ENCODE peak calls at places on chromosome 9, in five cellular contexts. One of them, this sample, is unnamed.

GRCh38 chr9:94911986-94912635 is 185.6 kb downstream of the AOPEP start:
- DNase-seq in ascending aorta: peak
- DNase-seq in pancreas: no peak
- DNase-seq in CD4-positive, alpha-beta memory T cell: no peak
- DNase-seq in H9: no peak
- DNase-seq in this sample: no peak

GRCh38 chr9:132846109-132846917 is 31.8 kb downstream of the AK8 start:
- DNase-seq in CD4-positive, alpha-beta memory T cell: no peak
- DNase-seq in pancreas: no peak
- DNase-seq in H9: no peak
- DNase-seq in ascending aorta: no peak
- DNase-seq in this sample: no peak

GRCh38 chr9:77040340-77040739 is 20.9 kb downstream of the FOXB2 start:
- DNase-seq in ascending aorta: no peak
- DNase-seq in pancreas: no peak
- DNase-seq in CD4-positive, alpha-beta memory T cell: no peak
- DNase-seq in H9: peak
- DNase-seq in this sample: no peak

GRCh38 chr9:36293171-36293570 is 34.9 kb upstream of the GNE start:
- DNase-seq in pancreas: no peak
- DNase-seq in H9: no peak
- DNase-seq in CD4-positive, alpha-beta memory T cell: no peak
- DNase-seq in ascending aorta: no peak
- DNase-seq in this sample: no peak

GRCh38 chr9:72786948-72787347 is 165.9 kb downstream of the ALDH1A1 start:
- DNase-seq in CD4-positive, alpha-beta memory T cell: no peak
- DNase-seq in pancreas: no peak
- DNase-seq in ascending aorta: no peak
- DNase-seq in H9: no peak
- DNase-seq in this sample: no peak

GRCh38 chr9:81604306-81605153 is 84.8 kb downstream of the TLE1 start:
- DNase-seq in ascending aorta: no peak
- DNase-seq in CD4-positive, alpha-beta memory T cell: no peak
- DNase-seq in H9: no peak
- DNase-seq in pancreas: no peak
- DNase-seq in this sample: no peak

GRCh38 chr9:37587521-37587920 is 4.9 kb downstream of the TOMM5 start:
- DNase-seq in pancreas: no peak
- DNase-seq in ascending aorta: no peak
- DNase-seq in CD4-positive, alpha-beta memory T cell: no peak
- DNase-seq in H9: no peak
- DNase-seq in this sample: no peak

GRCh38 chr9:34995288-34996060 is 5.9 kb downstream of the DNAJB5 start:
- DNase-seq in CD4-positive, alpha-beta memory T cell: no peak
- DNase-seq in H9: no peak
- DNase-seq in pancreas: no peak
- DNase-seq in ascending aorta: peak
- DNase-seq in this sample: no peak

GRCh38 chr9:95047452-95048224 is 269.9 kb downstream of the FANCC start:
- DNase-seq in H9: no peak
- DNase-seq in CD4-positive, alpha-beta memory T cell: no peak
- DNase-seq in ascending aorta: no peak
- DNase-seq in pancreas: no peak
- DNase-seq in this sample: no peak

GRCh38 chr9:35945341-35946018 is 12.5 kb downstream of the OR2S2 start:
- DNase-seq in ascending aorta: peak
- DNase-seq in H9: peak
- DNase-seq in CD4-positive, alpha-beta memory T cell: peak
- DNase-seq in pancreas: peak
- DNase-seq in this sample: peak

GRCh38 chr9:137181680-137182079 is 6.7 kb downstream of the ANAPC2 start:
- DNase-seq in pancreas: no peak
- DNase-seq in H9: no peak
- DNase-seq in ascending aorta: no peak
- DNase-seq in CD4-positive, alpha-beta memory T cell: no peak
- DNase-seq in this sample: no peak

GRCh38 chr9:126650830-126651341 is 37.2 kb downstream of the LMX1B start:
- DNase-seq in ascending aorta: no peak
- DNase-seq in H9: no peak
- DNase-seq in pancreas: no peak
- DNase-seq in CD4-positive, alpha-beta memory T cell: no peak
- DNase-seq in this sample: no peak

GRCh38 chr9:137968235-137968634 is 90.7 kb downstream of the CACNA1B start:
- DNase-seq in ascending aorta: no peak
- DNase-seq in pancreas: no peak
- DNase-seq in CD4-positive, alpha-beta memory T cell: no peak
- DNase-seq in H9: peak
- DNase-seq in this sample: peak

GRCh38 chr9:20621553-20622329 is 558 bp downstream of the MLLT3 start:
- DNase-seq in H9: peak
- DNase-seq in ascending aorta: peak
- DNase-seq in CD4-positive, alpha-beta memory T cell: peak
- DNase-seq in pancreas: peak
- DNase-seq in this sample: peak

GRCh38 chr9:134215709-134216448 is 51.5 kb upstream of the RNU6ATAC start:
- DNase-seq in ascending aorta: peak
- DNase-seq in CD4-positive, alpha-beta memory T cell: no peak
- DNase-seq in pancreas: no peak
- DNase-seq in H9: no peak
- DNase-seq in this sample: no peak

GRCh38 chr9:132372177-132373095 is 17.6 kb upstream of the SETX start:
- DNase-seq in ascending aorta: peak
- DNase-seq in CD4-positive, alpha-beta memory T cell: no peak
- DNase-seq in pancreas: peak
- DNase-seq in H9: no peak
- DNase-seq in this sample: no peak

GRCh38 chr9:116701940-116702642 is 15.0 kb downstream of the TRIM32 start:
- DNase-seq in H9: no peak
- DNase-seq in CD4-positive, alpha-beta memory T cell: no peak
- DNase-seq in pancreas: no peak
- DNase-seq in ascending aorta: no peak
- DNase-seq in this sample: no peak

GRCh38 chr9:76136986-76137385 is 246.5 kb downstream of the PCSK5 start:
- DNase-seq in CD4-positive, alpha-beta memory T cell: no peak
- DNase-seq in pancreas: no peak
- DNase-seq in H9: no peak
- DNase-seq in ascending aorta: no peak
- DNase-seq in this sample: peak

GRCh38 chr9:108815156-108815555 is 40.6 kb downstream of the ACTL7B start:
- DNase-seq in ascending aorta: no peak
- DNase-seq in CD4-positive, alpha-beta memory T cell: no peak
- DNase-seq in pancreas: no peak
- DNase-seq in H9: peak
- DNase-seq in this sample: peak

GRCh38 chr9:27599102-27599501 is 25.8 kb upstream of the C9orf72 start:
- DNase-seq in CD4-positive, alpha-beta memory T cell: no peak
- DNase-seq in pancreas: no peak
- DNase-seq in ascending aorta: no peak
- DNase-seq in H9: no peak
- DNase-seq in this sample: no peak

GRCh38 chr9:31590091-31590490 is 794.4 kb upstream of the ACO1 start:
- DNase-seq in ascending aorta: no peak
- DNase-seq in pancreas: no peak
- DNase-seq in H9: no peak
- DNase-seq in CD4-positive, alpha-beta memory T cell: no peak
- DNase-seq in this sample: no peak

GRCh38 chr9:136848393-136849037 is 694 bp upstream of the PHPT1 start:
- DNase-seq in ascending aorta: no peak
- DNase-seq in H9: no peak
- DNase-seq in CD4-positive, alpha-beta memory T cell: peak
- DNase-seq in pancreas: peak
- DNase-seq in this sample: no peak

GRCh38 chr9:20403346-20403745 is 219.0 kb downstream of the MLLT3 start:
- DNase-seq in CD4-positive, alpha-beta memory T cell: no peak
- DNase-seq in H9: no peak
- DNase-seq in ascending aorta: no peak
- DNase-seq in pancreas: no peak
- DNase-seq in this sample: no peak

GRCh38 chr9:124182741-124183140 is 75.0 kb upstream of the NEK6 start:
- DNase-seq in ascending aorta: no peak
- DNase-seq in CD4-positive, alpha-beta memory T cell: no peak
- DNase-seq in pancreas: no peak
- DNase-seq in H9: no peak
- DNase-seq in this sample: no peak

GRCh38 chr9:131405429-131405828 is 11.5 kb downstream of the PRRC2B start:
- DNase-seq in H9: peak
- DNase-seq in pancreas: no peak
- DNase-seq in CD4-positive, alpha-beta memory T cell: no peak
- DNase-seq in ascending aorta: no peak
- DNase-seq in this sample: peak

GRCh38 chr9:92185681-92186080 is 70.5 kb upstream of the SPTLC1 start:
- DNase-seq in ascending aorta: no peak
- DNase-seq in pancreas: no peak
- DNase-seq in H9: no peak
- DNase-seq in CD4-positive, alpha-beta memory T cell: no peak
- DNase-seq in this sample: no peak

GRCh38 chr9:18274693-18275092 is 199.3 kb upstream of the ADAMTSL1 start:
- DNase-seq in pancreas: no peak
- DNase-seq in CD4-positive, alpha-beta memory T cell: no peak
- DNase-seq in H9: no peak
- DNase-seq in ascending aorta: no peak
- DNase-seq in this sample: no peak

GRCh38 chr9:87787735-87788134 is 61.8 kb downstream of the CTSL start:
- DNase-seq in H9: no peak
- DNase-seq in CD4-positive, alpha-beta memory T cell: no peak
- DNase-seq in pancreas: no peak
- DNase-seq in ascending aorta: no peak
- DNase-seq in this sample: no peak

GRCh38 chr9:127953768-127954505 is 16.3 kb upstream of the DPM2 start:
- DNase-seq in pancreas: no peak
- DNase-seq in ascending aorta: no peak
- DNase-seq in CD4-positive, alpha-beta memory T cell: peak
- DNase-seq in H9: no peak
- DNase-seq in this sample: no peak

GRCh38 chr9:87567566-87567965 is 69.9 kb downstream of the DAPK1 start:
- DNase-seq in ascending aorta: no peak
- DNase-seq in H9: no peak
- DNase-seq in pancreas: no peak
- DNase-seq in CD4-positive, alpha-beta memory T cell: no peak
- DNase-seq in this sample: no peak

GRCh38 chr9:127974002-127974768 is 6.6 kb downstream of the EEIG1 start:
- DNase-seq in H9: peak
- DNase-seq in ascending aorta: no peak
- DNase-seq in pancreas: peak
- DNase-seq in CD4-positive, alpha-beta memory T cell: no peak
- DNase-seq in this sample: no peak

GRCh38 chr9:130276121-130276520 is 10.6 kb downstream of the HMCN2 start:
- DNase-seq in ascending aorta: no peak
- DNase-seq in CD4-positive, alpha-beta memory T cell: no peak
- DNase-seq in H9: no peak
- DNase-seq in pancreas: no peak
- DNase-seq in this sample: no peak

GRCh38 chr9:105862002-105862401 is 167.7 kb downstream of the TMEM38B start:
- DNase-seq in ascending aorta: no peak
- DNase-seq in H9: no peak
- DNase-seq in pancreas: no peak
- DNase-seq in CD4-positive, alpha-beta memory T cell: no peak
- DNase-seq in this sample: no peak

GRCh38 chr9:95669253-95669652 is 152.5 kb upstream of the PTCH1 start:
- DNase-seq in ascending aorta: no peak
- DNase-seq in pancreas: no peak
- DNase-seq in H9: no peak
- DNase-seq in CD4-positive, alpha-beta memory T cell: no peak
- DNase-seq in this sample: no peak

GRCh38 chr9:94639045-94639995 is at the start of gene FBP1:
- DNase-seq in pancreas: peak
- DNase-seq in H9: peak
- DNase-seq in CD4-positive, alpha-beta memory T cell: no peak
- DNase-seq in ascending aorta: no peak
- DNase-seq in this sample: peak

GRCh38 chr9:93774331-93775102 is 180.6 kb downstream of the BARX1 start:
- DNase-seq in ascending aorta: no peak
- DNase-seq in CD4-positive, alpha-beta memory T cell: no peak
- DNase-seq in H9: no peak
- DNase-seq in pancreas: no peak
- DNase-seq in this sample: no peak

GRCh38 chr9:86901511-86901910 is 45.8 kb downstream of the GAS1 start:
- DNase-seq in CD4-positive, alpha-beta memory T cell: no peak
- DNase-seq in ascending aorta: no peak
- DNase-seq in pancreas: no peak
- DNase-seq in H9: no peak
- DNase-seq in this sample: no peak

GRCh38 chr9:69604568-69605219 is 67.5 kb downstream of the APBA1 start:
- DNase-seq in CD4-positive, alpha-beta memory T cell: no peak
- DNase-seq in pancreas: no peak
- DNase-seq in H9: no peak
- DNase-seq in ascending aorta: no peak
- DNase-seq in this sample: no peak

This sample was measured in islet precursor cell.